ENCODE peak calls at places on chromosomes 1 and 21, in eight cellular contexts. U is brain microvascular endothelial cell; S is mesothelial cell of epicardium; R is AG09309; F is esophagus muscularis mucosa; C is fibroblast of the aortic adventitia; J is CD8-positive, alpha-beta T cell; H is fibroblast of mammary gland. X is an unnamed sample.

GRCh38 chr1:65476327-65476726 is 55.9 kb downstream of the LEPR start:
- DNase-seq in U (no peak), J (no peak), R (no peak), H (no peak), F (no peak), C (no peak), S (no peak), X (no peak)

GRCh38 chr1:221011145-221011544 is 131.9 kb downstream of the HLX start:
- DNase-seq in S (no peak), F (no peak), J (no peak), R (no peak), H (no peak), U (peak; percentile 14), C (peak; percentile 60), X (no peak)

GRCh38 chr1:240091614-240092300 is at the start of gene FMN2:
- DNase-seq in J (no peak), U (peak; percentile 8), F (no peak), C (peak; percentile 55), R (no peak), S (peak; percentile 44), H (no peak), X (peak; percentile 55)

GRCh38 chr1:206524739-206525364 is 17.5 kb downstream of the RASSF5 start:
- DNase-seq in U (no peak), H (no peak), C (no peak), F (no peak), R (no peak), J (no peak), S (no peak), X (no peak)

GRCh38 chr1:61082336-61083013 is at the start of gene NFIA:
- DNase-seq in C (peak; percentile 79), S (peak; percentile 66), U (peak; percentile 68), R (no peak), H (peak; percentile 79), J (peak; percentile 25), F (no peak), X (peak; percentile 51)

GRCh38 chr1:65425697-65426096 is 5.2 kb downstream of the LEPR start:
- DNase-seq in F (no peak), U (peak; percentile 78), R (no peak), J (no peak), S (no peak), H (peak; percentile 89), C (peak; percentile 75), X (peak; percentile 92)

GRCh38 chr1:113353581-113353980 is 36.7 kb upstream of the MAGI3 start:
- DNase-seq in S (no peak), U (no peak), C (peak; percentile 4), H (peak; percentile 25), F (no peak), J (no peak), R (no peak), X (no peak)

GRCh38 chr1:156310962-156311361 is 11.9 kb upstream of the VHLL start:
- DNase-seq in U (no peak), F (no peak), S (no peak), C (peak; percentile 47), H (peak; percentile 74), J (no peak), R (no peak), X (peak; percentile 47)

GRCh38 chr1:41496080-41497055 is 11.9 kb upstream of the EDN2 start:
- DNase-seq in U (no peak), J (no peak), F (peak; percentile 94), H (peak; percentile 76), R (no peak), S (peak; percentile 89), C (peak; percentile 81), X (peak; percentile 59)

GRCh38 chr21:41226853-41227252 is 58.9 kb downstream of the BACE2 start:
- DNase-seq in S (no peak), C (no peak), R (no peak), F (no peak), H (no peak), J (no peak), U (no peak), X (no peak)

GRCh38 chr1:78840447-78841251 is 165.9 kb downstream of the ADGRL4 start:
- DNase-seq in F (no peak), S (no peak), R (peak; percentile 39), C (peak; percentile 81), J (no peak), U (peak; percentile 85), H (peak; percentile 84), X (peak; percentile 58)

GRCh38 chr1:40783001-40783905 is at the start of gene KCNQ4:
- DNase-seq in U (no peak), J (peak; percentile 19), S (no peak), R (no peak), C (no peak), H (no peak), F (no peak), X (no peak)

GRCh38 chr1:216904457-216904856 is 181.2 kb upstream of the ESRRG start:
- DNase-seq in U (no peak), C (no peak), F (no peak), H (no peak), J (no peak), R (no peak), S (no peak), X (no peak)

DNA sequence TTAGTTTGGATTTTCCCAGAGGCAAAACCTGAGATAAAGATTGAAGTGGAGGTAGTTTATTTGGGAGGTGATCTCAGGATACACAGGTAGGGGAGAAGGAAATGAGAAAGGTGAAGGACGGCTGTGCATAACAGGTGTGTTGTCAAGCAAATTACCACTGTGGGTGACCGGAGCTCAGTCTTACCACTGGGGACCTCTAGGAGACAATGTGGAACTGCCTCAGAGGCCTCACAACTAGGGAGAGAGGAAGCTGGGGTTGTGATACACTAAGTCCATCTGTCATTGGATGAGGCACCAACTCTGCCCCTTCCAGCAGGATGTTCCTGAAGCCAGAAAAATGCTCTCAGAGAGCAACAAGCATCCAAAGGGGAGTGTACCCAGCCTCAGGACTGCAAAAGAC is 32.6 kb downstream of the GRIK3 start:
- DNase-seq in S (no peak), J (no peak), R (no peak), F (no peak), U (no peak), C (no peak), H (no peak), X (no peak)
- TF ChIP-seq CTCF in S (no peak), J (no peak), R (no peak), F (no peak), U (no peak), C (no peak), H (no peak), X (no peak)

GRCh38 chr21:43930848-43931384 is 65.9 kb downstream of the AGPAT3 start:
- DNase-seq in U (no peak), R (no peak), C (no peak), J (no peak), F (no peak), S (no peak), H (no peak), X (no peak)

GRCh38 chr21:43930074-43930847 is 65.2 kb downstream of the AGPAT3 start:
- DNase-seq in R (no peak), S (no peak), U (no peak), H (no peak), F (no peak), J (no peak), C (no peak), X (no peak)

GRCh38 chr21:43932005-43932404 is 67.0 kb downstream of the AGPAT3 start:
- DNase-seq in S (no peak), C (no peak), U (no peak), J (no peak), R (no peak), F (no peak), H (no peak), X (no peak)

GRCh38 chr21:43933146-43933673 is 68.2 kb downstream of the AGPAT3 start:
- DNase-seq in F (no peak), U (no peak), C (no peak), S (no peak), R (no peak), H (no peak), J (no peak), X (no peak)

DNA sequence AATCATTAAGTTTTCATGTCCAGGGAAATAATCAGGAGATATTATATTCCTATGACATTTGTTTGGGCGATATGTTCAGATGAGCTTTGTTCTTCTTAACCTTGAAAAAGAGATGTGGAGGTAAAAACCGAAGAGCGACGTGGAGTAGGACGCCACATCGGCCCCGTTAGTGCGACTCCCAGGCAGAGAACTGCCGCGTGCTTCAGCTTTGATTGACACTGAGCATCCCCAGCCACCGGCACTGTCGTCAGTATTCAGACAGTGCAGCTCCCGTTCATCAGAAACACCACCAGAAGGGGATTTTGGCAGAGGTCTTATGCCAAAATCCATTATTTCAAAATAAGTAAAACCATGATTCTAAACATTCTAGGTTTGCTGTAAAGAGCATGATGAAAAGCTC is 66.4 kb downstream of the AGPAT3 start:
- DNase-seq in H (no peak), R (no peak), C (no peak), S (no peak), F (no peak), J (no peak), U (no peak), X (no peak)
- TF ChIP-seq CTCF in H (no peak), R (no peak), C (no peak), S (no peak), F (no peak), J (no peak), U (no peak), X (no peak)

DNA sequence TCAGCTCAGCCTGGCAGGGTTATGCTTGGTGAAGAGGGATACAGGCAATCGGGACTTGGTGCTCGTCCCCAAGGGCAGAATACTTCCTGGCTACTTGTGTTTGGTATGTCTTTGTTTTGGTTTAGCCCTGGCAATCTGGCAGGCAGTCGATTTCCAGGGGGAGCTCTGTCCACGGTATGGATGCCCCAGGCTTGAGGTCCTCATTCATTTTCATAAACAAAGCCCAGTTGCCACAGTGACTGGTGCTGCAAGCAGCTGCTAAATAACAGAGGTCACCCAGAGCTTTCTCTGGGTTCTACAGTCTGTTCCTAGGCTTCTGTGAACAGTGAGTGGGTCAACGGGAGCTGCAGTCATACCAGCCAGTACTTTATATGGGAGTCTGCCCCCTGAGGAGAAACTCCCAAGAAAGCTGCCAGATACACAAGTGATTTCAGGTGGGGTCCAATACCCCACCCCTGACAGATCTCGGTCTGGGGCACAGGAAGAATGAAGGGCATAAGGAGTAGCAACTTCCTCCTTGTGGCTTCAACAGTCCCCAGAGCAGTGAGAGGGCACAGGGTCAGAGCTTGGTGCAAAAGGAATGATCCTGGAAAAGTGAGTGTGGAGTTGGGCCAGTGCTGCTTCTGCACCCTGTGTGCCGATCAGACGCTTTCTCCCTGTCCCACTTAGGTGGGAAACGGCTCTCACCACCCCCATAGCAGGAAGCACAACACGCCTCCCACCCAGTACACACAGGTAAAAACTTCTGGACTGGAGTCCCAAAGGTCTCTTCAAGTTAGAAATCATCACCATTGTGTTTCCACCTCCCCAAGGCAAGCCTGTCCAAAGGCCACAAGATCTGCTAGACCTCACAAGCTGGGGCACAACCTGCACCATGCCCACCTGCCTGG is 55.5 kb downstream of the TGFBR3 start:
- DNase-seq in F (no peak), R (peak; percentile 67), J (no peak), U (peak; percentile 82), C (peak; percentile 81), H (peak; percentile 81), S (no peak), X (peak; percentile 95)
- TF ChIP-seq CTCF in F (peak; percentile 52), R (peak; percentile 71), J (no peak), U (peak; percentile 67), C (peak; percentile 56), H (peak; percentile 52), S (no peak), X (peak; percentile 75)

DNA sequence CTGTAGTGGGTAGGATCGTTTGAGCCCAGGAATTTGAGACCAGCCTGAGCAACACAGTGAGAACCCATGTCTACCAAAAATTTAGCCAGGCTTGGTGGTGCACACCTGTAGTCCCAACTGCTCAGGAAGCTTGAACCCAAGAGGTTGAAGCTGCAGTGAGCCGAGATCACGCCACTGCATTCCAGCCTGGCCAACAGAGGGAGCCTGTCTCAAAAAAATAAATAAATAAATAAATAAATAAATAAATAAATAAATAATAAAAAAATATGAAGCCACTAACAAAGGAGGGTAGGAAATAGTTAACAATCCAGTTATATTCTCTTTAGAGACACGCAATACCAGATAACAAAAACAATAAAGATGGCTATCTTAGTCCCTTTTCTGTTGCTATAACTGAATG is 11.9 kb upstream of the CBR3 start:
- DNase-seq in C (no peak), F (no peak), R (no peak), S (no peak), H (no peak), U (no peak), J (no peak), X (no peak)
- TF ChIP-seq CTCF in C (peak; percentile 52), F (no peak), R (peak; percentile 39), S (peak; percentile 15), H (peak; percentile 28), U (peak; percentile 65), J (no peak), X (peak; percentile 78)